ENCODE peak calls at places on chromosomes 7 and 10, in four cellular contexts. R is GM12878, Y is H1, Z is K562. T is an unnamed sample.

GRCh38 chr7:24978837-24979469 is 1.0 kb downstream of the OSBPL3 start:
- DNase-seq in R (no peak), Z (no peak), Y (peak), T (no peak)

GRCh38 chr7:152683297-152683696 is 7.4 kb upstream of the XRCC2 start:
- DNase-seq in R (no peak), Z (no peak), Y (no peak), T (no peak)

GRCh38 chr7:34133983-34134782 is 228.8 kb downstream of the BMPER start:
- DNase-seq in R (no peak), Z (peak), Y (peak), T (peak)

GRCh38 chr7:98133621-98134266 is 27.1 kb downstream of the LMTK2 start:
- DNase-seq in R (no peak), Z (no peak), Y (no peak), T (peak)

GRCh38 chr7:152931583-152931982 is 172.0 kb downstream of the ACTR3B start:
- DNase-seq in Z (no peak), Y (no peak), R (no peak), T (no peak)

GRCh38 chr7:2928613-2929311 is 84.7 kb upstream of the GNA12 start:
- DNase-seq in R (no peak), Y (no peak), Z (no peak), T (no peak)

GRCh38 chr10:68543004-68543918 is 15.9 kb upstream of the SLC25A16 start:
- DNase-seq in R (no peak), Z (peak), Y (no peak), T (peak)

GRCh38 chr7:68409851-68410250 is 1188.4 kb upstream of the AUTS2 start:
- DNase-seq in Y (no peak), R (no peak), Z (no peak), T (no peak)

GRCh38 chr7:95777266-95777665 is 4.9 kb downstream of the DYNC1I1 start:
- DNase-seq in Z (no peak), Y (no peak), R (no peak), T (no peak)

GRCh38 chr10:18713077-18713476 is 53.8 kb downstream of the ARL5B start:
- DNase-seq in Y (no peak), Z (no peak), R (no peak), T (no peak)

GRCh38 chr10:27620425-27621397 is 116.6 kb downstream of the RAB18 start:
- DNase-seq in R (no peak), Y (no peak), Z (no peak), T (no peak)

GRCh38 chr7:50275430-50275829 is 29.1 kb upstream of the IKZF1 start:
- DNase-seq in Z (no peak), Y (no peak), R (no peak), T (no peak)

GRCh38 chr7:50281680-50282445 is 22.7 kb upstream of the IKZF1 start:
- DNase-seq in Y (no peak), R (peak), Z (no peak), T (no peak)

GRCh38 chr7:50276446-50276845 is 28.1 kb upstream of the IKZF1 start:
- DNase-seq in Y (no peak), R (no peak), Z (peak), T (no peak)

GRCh38 chr7:50274361-50274760 is 30.2 kb upstream of the IKZF1 start:
- DNase-seq in R (no peak), Y (no peak), Z (no peak), T (no peak)

GRCh38 chr7:50278120-50278519 is 26.4 kb upstream of the IKZF1 start:
- DNase-seq in Y (no peak), R (no peak), Z (no peak), T (no peak)
- TF ChIP-seq RAD21 in Y (no peak), R (no peak), Z (no peak), T (no peak)

GRCh38 chr7:128963327-128963757 is 25.6 kb downstream of the IRF5 start:
- DNase-seq in Z (no peak), R (peak), Y (no peak), T (no peak)
- TF ChIP-seq EGR1 in Z (no peak), R (no peak), Y (no peak), T (no peak)

GRCh38 chr7:44749992-44750391 is 1.3 kb downstream of the ZMIZ2 start:
- DNase-seq in Y (no peak), Z (no peak), R (no peak), T (no peak)

GRCh38 chr7:44750424-44750823 is 1.8 kb downstream of the ZMIZ2 start:
- DNase-seq in Y (no peak), R (no peak), Z (no peak), T (no peak)

GRCh38 chr7:44748948-44749731 is 493 bp downstream of the ZMIZ2 start:
- DNase-seq in R (no peak), Z (no peak), Y (no peak), T (no peak)

GRCh38 chr7:44752822-44753221 is 4.2 kb downstream of the ZMIZ2 start:
- DNase-seq in Y (no peak), Z (no peak), R (no peak), T (no peak)

DNA sequence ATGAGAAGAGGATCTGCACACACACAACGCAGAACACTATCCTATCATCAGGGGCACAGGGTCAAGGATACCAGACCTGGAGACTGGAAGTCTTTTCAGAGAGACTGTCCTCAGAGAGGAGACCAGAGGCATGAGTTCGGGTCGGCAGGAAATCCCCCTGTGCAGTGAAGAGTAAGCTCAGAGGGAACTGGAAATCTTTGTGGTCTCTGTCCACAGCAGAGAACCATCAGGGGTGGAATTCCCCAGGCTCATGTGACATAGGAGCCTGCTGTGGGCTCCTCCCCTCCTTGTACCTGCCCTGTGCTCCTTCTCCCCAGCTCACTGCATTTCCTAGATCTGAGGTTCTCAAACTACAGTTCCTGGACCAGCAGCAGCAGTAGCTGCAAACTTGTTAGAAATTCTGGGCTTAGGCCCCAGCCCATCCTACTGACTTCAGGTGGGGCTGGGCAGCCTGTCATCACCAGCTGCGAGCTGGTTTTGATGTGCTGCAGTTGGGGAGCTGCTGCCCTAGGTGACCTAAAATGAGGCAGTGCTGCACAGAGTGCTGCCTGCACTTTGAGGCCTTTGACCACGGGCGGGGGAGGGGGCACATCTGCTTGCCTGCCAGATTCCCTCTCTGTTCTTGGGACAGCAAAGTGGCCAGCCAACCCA is 2.4 kb downstream of the ZMIZ2 start:
- DNase-seq in R (peak), Y (no peak), Z (no peak), T (no peak)
- H3K27ac ChIP-seq in R (peak), Y (no peak), Z (no peak), T (no peak)

DNA sequence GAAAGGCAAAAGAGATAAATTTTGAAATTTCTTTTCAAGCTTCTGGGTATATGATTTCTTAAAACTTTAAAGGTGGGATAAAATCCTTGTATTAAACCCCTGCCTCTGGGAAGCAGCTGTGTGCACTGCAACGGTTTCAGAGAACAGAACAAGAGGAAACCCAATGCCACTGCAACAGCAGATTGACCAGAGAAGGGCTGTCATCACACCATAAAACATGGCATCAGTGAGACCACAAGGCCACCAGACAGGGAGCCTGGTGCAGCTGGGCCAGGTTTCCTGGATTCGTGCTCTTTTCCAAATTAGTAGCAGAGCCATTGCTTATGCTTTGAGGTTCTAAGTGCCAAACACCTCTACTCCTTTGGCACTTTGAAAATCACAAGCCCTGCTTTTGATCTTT is 152.4 kb downstream of the PRPF18 start:
- DNase-seq in R (no peak), Y (no peak), Z (no peak), T (no peak)
- TF ChIP-seq RAD21 in R (no peak), Y (no peak), Z (no peak), T (no peak)

GRCh38 chr10:31728698-31729224 is 199.9 kb downstream of the ARHGAP12 start:
- DNase-seq in Z (no peak), Y (no peak), R (no peak), T (no peak)
- TF ChIP-seq EGR1 in Z (no peak), Y (no peak), R (no peak), T (no peak)

DNA sequence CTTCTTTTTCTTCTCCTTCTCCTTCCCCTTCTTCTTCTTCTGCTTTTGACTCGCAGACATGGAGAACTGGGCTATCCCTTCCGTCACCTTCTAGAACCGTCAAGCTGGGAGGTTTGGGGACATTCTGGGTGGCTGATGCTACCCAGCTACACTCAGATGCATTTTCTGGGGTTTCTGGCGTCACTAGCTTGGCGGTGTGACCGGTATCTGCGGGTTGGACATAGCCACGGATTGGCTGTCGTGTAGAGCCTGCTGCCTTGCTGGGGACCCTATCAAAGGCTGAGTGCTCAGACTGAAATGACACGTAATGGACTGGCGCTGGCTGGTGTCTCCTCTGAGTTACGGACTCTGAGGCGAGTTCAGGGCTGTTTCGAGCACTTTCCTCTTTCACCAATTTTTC is 101.7 kb downstream of the SVIL start:
- DNase-seq in Y (no peak), Z (no peak), R (no peak), T (no peak)
- H3K27ac ChIP-seq in Y (no peak), Z (no peak), R (no peak), T (no peak)

T was measured in HCT116.